ENCODE peak calls at places on chromosomes 7 and 10, in eight cellular contexts. One of them, this sample, is unnamed.

GRCh38 chr10:88991161-88991899 is 732 bp downstream of the FAS start:
- DNase-seq in GM12865: peak; percentile 77
- DNase-seq in cardiac fibroblast: peak; percentile 76
- DNase-seq in SK-N-SH: peak; percentile 74
- DNase-seq in heart right ventricle: peak; percentile 82
- DNase-seq in mucosa of descending colon: peak; percentile 81
- DNase-seq in left ventricle myocardium inferior: peak; percentile 83
- DNase-seq in kidney: peak; percentile 94
- DNase-seq in this sample: peak; percentile 79

GRCh38 chr10:36730316-36730715 is 395.1 kb upstream of the ANKRD30A start:
- DNase-seq in GM12865: no peak
- DNase-seq in cardiac fibroblast: no peak
- DNase-seq in SK-N-SH: no peak
- DNase-seq in heart right ventricle: no peak
- DNase-seq in mucosa of descending colon: no peak
- DNase-seq in left ventricle myocardium inferior: no peak
- DNase-seq in kidney: no peak
- DNase-seq in this sample: no peak

GRCh38 chr7:131896189-131896855 is 339.9 kb upstream of the PODXL start:
- DNase-seq in GM12865: no peak
- DNase-seq in cardiac fibroblast: no peak
- DNase-seq in SK-N-SH: no peak
- DNase-seq in heart right ventricle: no peak
- DNase-seq in mucosa of descending colon: no peak
- DNase-seq in left ventricle myocardium inferior: no peak
- DNase-seq in kidney: no peak
- DNase-seq in this sample: no peak

GRCh38 chr7:65477326-65477725 is 103.7 kb downstream of the ZNF92 start:
- DNase-seq in GM12865: peak; percentile 7
- DNase-seq in cardiac fibroblast: peak; percentile 4
- DNase-seq in SK-N-SH: peak; percentile 67
- DNase-seq in heart right ventricle: no peak
- DNase-seq in mucosa of descending colon: no peak
- DNase-seq in left ventricle myocardium inferior: no peak
- DNase-seq in kidney: no peak
- DNase-seq in this sample: peak; percentile 7

GRCh38 chr7:101543242-101543766 is 85.8 kb downstream of the MYL10 start:
- DNase-seq in GM12865: no peak
- DNase-seq in cardiac fibroblast: no peak
- DNase-seq in SK-N-SH: no peak
- DNase-seq in heart right ventricle: no peak
- DNase-seq in mucosa of descending colon: no peak
- DNase-seq in left ventricle myocardium inferior: no peak
- DNase-seq in kidney: peak; percentile 29
- DNase-seq in this sample: no peak

GRCh38 chr7:82740246-82740848 is 296.8 kb upstream of the CACNA2D1 start:
- DNase-seq in GM12865: peak; percentile 45
- DNase-seq in cardiac fibroblast: peak; percentile 71
- DNase-seq in SK-N-SH: peak; percentile 48
- DNase-seq in heart right ventricle: peak; percentile 11
- DNase-seq in mucosa of descending colon: no peak
- DNase-seq in left ventricle myocardium inferior: no peak
- DNase-seq in kidney: no peak
- DNase-seq in this sample: peak; percentile 55

GRCh38 chr10:119020627-119020946 is 8.9 kb upstream of the NANOS1 start:
- DNase-seq in GM12865: no peak
- DNase-seq in cardiac fibroblast: no peak
- DNase-seq in SK-N-SH: no peak
- DNase-seq in heart right ventricle: no peak
- DNase-seq in mucosa of descending colon: no peak
- DNase-seq in left ventricle myocardium inferior: no peak
- DNase-seq in kidney: no peak
- DNase-seq in this sample: peak; percentile 30

GRCh38 chr10:61608255-61609040 is 54.3 kb upstream of the CABCOCO1 start:
- DNase-seq in GM12865: no peak
- DNase-seq in cardiac fibroblast: peak; percentile 41
- DNase-seq in SK-N-SH: no peak
- DNase-seq in heart right ventricle: no peak
- DNase-seq in mucosa of descending colon: no peak
- DNase-seq in left ventricle myocardium inferior: no peak
- DNase-seq in kidney: no peak
- DNase-seq in this sample: no peak

GRCh38 chr10:3538291-3538849 is 246.6 kb downstream of the KLF6 start:
- DNase-seq in GM12865: no peak
- DNase-seq in cardiac fibroblast: peak; percentile 15
- DNase-seq in SK-N-SH: no peak
- DNase-seq in heart right ventricle: no peak
- DNase-seq in mucosa of descending colon: no peak
- DNase-seq in left ventricle myocardium inferior: no peak
- DNase-seq in kidney: no peak
- DNase-seq in this sample: peak; percentile 42

GRCh38 chr10:25059990-25060389 is 43.6 kb downstream of the THNSL1 start:
- DNase-seq in GM12865: no peak
- DNase-seq in cardiac fibroblast: peak; percentile 92
- DNase-seq in SK-N-SH: no peak
- DNase-seq in heart right ventricle: no peak
- DNase-seq in mucosa of descending colon: peak; percentile 67
- DNase-seq in left ventricle myocardium inferior: peak; percentile 18
- DNase-seq in kidney: peak; percentile 74
- DNase-seq in this sample: peak; percentile 62

GRCh38 chr7:94276797-94277196 is 117.9 kb upstream of the COL1A2 start:
- DNase-seq in GM12865: peak; percentile 24
- DNase-seq in cardiac fibroblast: peak; percentile 67
- DNase-seq in SK-N-SH: peak; percentile 37
- DNase-seq in heart right ventricle: no peak
- DNase-seq in mucosa of descending colon: no peak
- DNase-seq in left ventricle myocardium inferior: no peak
- DNase-seq in kidney: no peak
- DNase-seq in this sample: no peak

GRCh38 chr7:26038201-26038990 is 113.6 kb upstream of the NFE2L3 start:
- DNase-seq in GM12865: no peak
- DNase-seq in cardiac fibroblast: no peak
- DNase-seq in SK-N-SH: no peak
- DNase-seq in heart right ventricle: no peak
- DNase-seq in mucosa of descending colon: no peak
- DNase-seq in left ventricle myocardium inferior: no peak
- DNase-seq in kidney: no peak
- DNase-seq in this sample: no peak

GRCh38 chr10:31466313-31466712 is 147.3 kb downstream of the ZEB1 start:
- DNase-seq in GM12865: no peak
- DNase-seq in cardiac fibroblast: peak; percentile 16
- DNase-seq in SK-N-SH: no peak
- DNase-seq in heart right ventricle: no peak
- DNase-seq in mucosa of descending colon: no peak
- DNase-seq in left ventricle myocardium inferior: no peak
- DNase-seq in kidney: no peak
- DNase-seq in this sample: peak; percentile 39

GRCh38 chr10:31464552-31464951 is 145.5 kb downstream of the ZEB1 start:
- DNase-seq in GM12865: no peak
- DNase-seq in cardiac fibroblast: no peak
- DNase-seq in SK-N-SH: no peak
- DNase-seq in heart right ventricle: no peak
- DNase-seq in mucosa of descending colon: no peak
- DNase-seq in left ventricle myocardium inferior: no peak
- DNase-seq in kidney: no peak
- DNase-seq in this sample: no peak

GRCh38 chr10:31468536-31468859 is 149.5 kb downstream of the ZEB1 start:
- DNase-seq in GM12865: no peak
- DNase-seq in cardiac fibroblast: no peak
- DNase-seq in SK-N-SH: no peak
- DNase-seq in heart right ventricle: no peak
- DNase-seq in mucosa of descending colon: no peak
- DNase-seq in left ventricle myocardium inferior: no peak
- DNase-seq in kidney: no peak
- DNase-seq in this sample: no peak

DNA sequence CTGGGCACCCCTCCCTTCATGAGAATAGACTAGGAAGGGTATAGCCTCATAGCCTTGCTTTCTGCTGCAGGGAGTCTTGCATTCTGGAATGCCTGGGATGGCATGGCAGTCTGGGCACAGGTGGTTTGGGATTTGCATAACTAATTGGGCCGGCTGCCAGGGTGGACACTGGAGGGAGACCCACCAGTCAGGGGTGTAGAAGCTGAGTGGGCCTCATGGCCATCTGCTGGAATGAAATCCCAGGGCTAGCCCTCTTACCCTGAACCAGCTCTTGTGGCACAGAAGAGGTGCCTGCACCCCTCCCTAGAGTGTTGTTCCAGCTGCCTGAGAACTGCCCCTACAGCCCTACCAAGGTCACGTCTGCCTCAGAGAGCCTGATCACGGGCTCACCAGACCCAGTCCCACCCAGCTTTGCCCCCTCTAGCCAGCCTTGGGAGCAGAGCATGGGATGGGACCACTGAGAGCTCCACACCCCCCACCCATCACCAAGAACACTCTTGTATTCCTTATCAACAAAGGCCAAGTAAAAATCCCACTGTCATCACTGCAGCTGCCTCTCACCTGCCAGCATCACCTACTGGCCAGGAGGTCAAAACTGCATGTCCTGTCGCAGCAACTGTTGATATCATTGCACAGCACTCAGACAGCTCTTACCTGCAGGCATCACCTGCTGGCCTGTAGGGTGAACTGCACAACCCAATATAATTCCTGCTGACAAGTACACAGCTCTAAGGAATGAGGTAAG is 148.9 kb downstream of the ZEB1 start:
- DNase-seq in GM12865: peak; percentile 37
- DNase-seq in cardiac fibroblast: peak; percentile 26
- DNase-seq in SK-N-SH: no peak
- DNase-seq in heart right ventricle: peak; percentile 9
- DNase-seq in mucosa of descending colon: peak; percentile 15
- DNase-seq in left ventricle myocardium inferior: no peak
- DNase-seq in kidney: peak; percentile 22
- DNase-seq in this sample: no peak
- TF ChIP-seq CTCF in GM12865: peak; percentile 31
- TF ChIP-seq CTCF in cardiac fibroblast: peak; percentile 70
- TF ChIP-seq CTCF in SK-N-SH: peak; percentile 36
- TF ChIP-seq CTCF in heart right ventricle: peak; percentile 60
- TF ChIP-seq CTCF in mucosa of descending colon: no peak
- TF ChIP-seq CTCF in left ventricle myocardium inferior: peak; percentile 67
- TF ChIP-seq CTCF in kidney: peak; percentile 54
- TF ChIP-seq CTCF in this sample: peak; percentile 49

GRCh38 chr7:18224138-18224537 is 196.5 kb upstream of the PRPS1L1 start:
- DNase-seq in GM12865: no peak
- DNase-seq in cardiac fibroblast: no peak
- DNase-seq in SK-N-SH: no peak
- DNase-seq in heart right ventricle: no peak
- DNase-seq in mucosa of descending colon: no peak
- DNase-seq in left ventricle myocardium inferior: no peak
- DNase-seq in kidney: no peak
- DNase-seq in this sample: no peak

GRCh38 chr7:18216270-18216669 is 188.6 kb upstream of the PRPS1L1 start:
- DNase-seq in GM12865: no peak
- DNase-seq in cardiac fibroblast: no peak
- DNase-seq in SK-N-SH: no peak
- DNase-seq in heart right ventricle: no peak
- DNase-seq in mucosa of descending colon: no peak
- DNase-seq in left ventricle myocardium inferior: no peak
- DNase-seq in kidney: no peak
- DNase-seq in this sample: no peak

GRCh38 chr7:18225067-18225466 is 197.4 kb upstream of the PRPS1L1 start:
- DNase-seq in GM12865: no peak
- DNase-seq in cardiac fibroblast: no peak
- DNase-seq in SK-N-SH: no peak
- DNase-seq in heart right ventricle: no peak
- DNase-seq in mucosa of descending colon: no peak
- DNase-seq in left ventricle myocardium inferior: no peak
- DNase-seq in kidney: no peak
- DNase-seq in this sample: no peak

GRCh38 chr7:18226598-18226997 is 199.0 kb upstream of the PRPS1L1 start:
- DNase-seq in GM12865: no peak
- DNase-seq in cardiac fibroblast: no peak
- DNase-seq in SK-N-SH: no peak
- DNase-seq in heart right ventricle: no peak
- DNase-seq in mucosa of descending colon: no peak
- DNase-seq in left ventricle myocardium inferior: no peak
- DNase-seq in kidney: no peak
- DNase-seq in this sample: no peak

GRCh38 chr7:18221377-18222290 is 194.0 kb upstream of the PRPS1L1 start:
- DNase-seq in GM12865: no peak
- DNase-seq in cardiac fibroblast: peak; percentile 80
- DNase-seq in SK-N-SH: no peak
- DNase-seq in heart right ventricle: no peak
- DNase-seq in mucosa of descending colon: no peak
- DNase-seq in left ventricle myocardium inferior: no peak
- DNase-seq in kidney: no peak
- DNase-seq in this sample: peak; percentile 2
- H3K4me3 ChIP-seq in GM12865: no peak overlapping the region
- H3K4me3 ChIP-seq in cardiac fibroblast: no peak overlapping the region
- H3K4me3 ChIP-seq in SK-N-SH: no peak overlapping the region
- H3K4me3 ChIP-seq in heart right ventricle: no peak overlapping the region
- H3K4me3 ChIP-seq in mucosa of descending colon: no peak overlapping the region
- H3K4me3 ChIP-seq in left ventricle myocardium inferior: no peak overlapping the region
- H3K4me3 ChIP-seq in kidney: no peak overlapping the region
- H3K4me3 ChIP-seq in this sample: no peak overlapping the region

GRCh38 chr7:122312789-122313188 is 8.2 kb upstream of the FEZF1 start:
- DNase-seq in GM12865: no peak
- DNase-seq in cardiac fibroblast: no peak
- DNase-seq in SK-N-SH: no peak
- DNase-seq in heart right ventricle: no peak
- DNase-seq in mucosa of descending colon: no peak
- DNase-seq in left ventricle myocardium inferior: no peak
- DNase-seq in kidney: no peak
- DNase-seq in this sample: no peak
- TF ChIP-seq CTCF in GM12865: no peak
- TF ChIP-seq CTCF in cardiac fibroblast: no peak
- TF ChIP-seq CTCF in SK-N-SH: no peak
- TF ChIP-seq CTCF in heart right ventricle: no peak
- TF ChIP-seq CTCF in mucosa of descending colon: no peak
- TF ChIP-seq CTCF in left ventricle myocardium inferior: no peak
- TF ChIP-seq CTCF in kidney: no peak
- TF ChIP-seq CTCF in this sample: no peak

DNA sequence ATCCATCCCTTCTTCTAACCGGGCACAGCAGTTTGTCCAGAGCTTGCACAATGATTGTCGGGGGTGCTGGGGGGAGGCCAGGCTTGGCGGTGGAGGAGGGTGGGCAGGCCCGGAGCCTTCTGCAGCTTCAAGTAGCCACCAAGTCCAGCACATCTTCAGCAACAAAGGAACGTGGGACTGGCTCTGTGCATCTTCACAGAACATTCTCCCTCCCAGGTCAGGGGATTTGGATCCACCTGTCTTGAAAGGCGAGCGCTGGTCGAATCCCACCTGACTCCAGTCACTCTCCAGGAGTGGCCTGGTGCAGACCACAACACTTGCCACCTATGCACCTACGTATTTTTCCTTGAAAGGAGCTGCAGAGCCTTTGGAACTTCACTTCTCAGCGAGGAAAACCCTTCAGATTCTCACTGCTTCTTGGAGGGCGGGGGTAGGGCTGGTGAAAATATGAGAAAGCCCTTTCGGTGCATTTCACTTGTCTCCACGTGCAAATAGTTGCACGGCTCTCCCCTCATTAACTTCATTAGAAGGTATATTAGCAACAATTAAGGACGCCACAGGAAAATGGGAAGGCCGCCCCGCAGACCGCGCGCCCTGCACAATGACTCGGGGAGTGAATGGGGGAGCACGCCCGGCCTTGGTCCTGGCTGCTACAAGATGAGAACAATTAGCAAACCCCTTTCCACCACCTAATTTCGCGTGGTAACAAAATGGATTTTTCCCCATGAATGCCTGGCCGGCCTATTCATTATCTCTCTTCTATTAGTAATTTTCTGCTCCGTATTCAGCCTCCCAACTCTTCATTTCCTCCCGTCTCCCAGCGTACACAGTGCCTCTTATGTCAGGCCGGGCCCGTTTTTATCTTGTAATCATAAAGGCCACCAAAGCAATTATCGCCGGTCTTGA is 346.7 kb downstream of the DNAJB6 start:
- DNase-seq in GM12865: no peak
- DNase-seq in cardiac fibroblast: no peak
- DNase-seq in SK-N-SH: peak; percentile 38
- DNase-seq in heart right ventricle: no peak
- DNase-seq in mucosa of descending colon: no peak
- DNase-seq in left ventricle myocardium inferior: no peak
- DNase-seq in kidney: peak; percentile 34
- DNase-seq in this sample: no peak
- H3K4me3 ChIP-seq in GM12865: no peak overlapping the region
- H3K4me3 ChIP-seq in cardiac fibroblast: no peak overlapping the region
- H3K4me3 ChIP-seq in SK-N-SH: no peak overlapping the region
- H3K4me3 ChIP-seq in heart right ventricle: no peak overlapping the region
- H3K4me3 ChIP-seq in mucosa of descending colon: no peak overlapping the region
- H3K4me3 ChIP-seq in left ventricle myocardium inferior: peak overlapping the region; percentile 49
- H3K4me3 ChIP-seq in kidney: no peak overlapping the region
- H3K4me3 ChIP-seq in this sample: no peak overlapping the region